ENCODE peak calls at places on chromosome 17, in eight cellular contexts. I is IMR-90, J is mucosa of descending colon, R is OCI-LY7, G is transverse colon, D is tibial artery, O is fibroblast of lung, A is tibial nerve. X is an unnamed sample.

GRCh38 chr17:14762736-14763479 is 462.0 kb downstream of the HS3ST3B1 start:
- DNase-seq in O (no peak), R (no peak), G (no peak), D (no peak), J (no peak), A (no peak), I (no peak), X (no peak)

GRCh38 chr17:1878419-1879121 is 48.8 kb downstream of the RPA1 start:
- DNase-seq in R (no peak), A (no peak), I (no peak), J (no peak), D (no peak), G (no peak), O (peak), X (peak)

GRCh38 chr17:78315355-78316114 is 44.3 kb downstream of the SOCS3 start:
- DNase-seq in O (peak), I (peak), G (peak), R (no peak), J (peak), D (peak), A (peak), X (peak)

GRCh38 chr17:51154176-51154575 is 817 bp downstream of the NME1 start:
- DNase-seq in D (no peak), R (peak), I (peak), J (no peak), G (no peak), A (no peak), O (no peak), X (peak)

GRCh38 chr17:27628376-27628775 is 2.6 kb upstream of the LGALS9 start:
- DNase-seq in G (no peak), I (no peak), O (no peak), R (no peak), D (no peak), J (no peak), A (no peak), X (no peak)

GRCh38 chr17:31494259-31495048 is 103.0 kb downstream of the RAB11FIP4 start:
- DNase-seq in G (peak), A (no peak), J (peak), R (peak), O (no peak), D (no peak), I (no peak), X (no peak)

GRCh38 chr17:50045154-50045553 is 10.8 kb upstream of the ITGA3 start:
- DNase-seq in R (no peak), A (peak), J (peak), D (no peak), O (no peak), I (no peak), G (no peak), X (no peak)

GRCh38 chr17:65193305-65194293 is 56.4 kb downstream of the RGS9 start:
- DNase-seq in O (peak), G (no peak), I (peak), A (no peak), J (no peak), D (no peak), R (no peak), X (no peak)

GRCh38 chr17:80786887-80787286 is 204.8 kb upstream of the CHMP6 start:
- DNase-seq in D (no peak), R (no peak), I (no peak), G (no peak), O (no peak), J (no peak), A (no peak), X (no peak)

DNA sequence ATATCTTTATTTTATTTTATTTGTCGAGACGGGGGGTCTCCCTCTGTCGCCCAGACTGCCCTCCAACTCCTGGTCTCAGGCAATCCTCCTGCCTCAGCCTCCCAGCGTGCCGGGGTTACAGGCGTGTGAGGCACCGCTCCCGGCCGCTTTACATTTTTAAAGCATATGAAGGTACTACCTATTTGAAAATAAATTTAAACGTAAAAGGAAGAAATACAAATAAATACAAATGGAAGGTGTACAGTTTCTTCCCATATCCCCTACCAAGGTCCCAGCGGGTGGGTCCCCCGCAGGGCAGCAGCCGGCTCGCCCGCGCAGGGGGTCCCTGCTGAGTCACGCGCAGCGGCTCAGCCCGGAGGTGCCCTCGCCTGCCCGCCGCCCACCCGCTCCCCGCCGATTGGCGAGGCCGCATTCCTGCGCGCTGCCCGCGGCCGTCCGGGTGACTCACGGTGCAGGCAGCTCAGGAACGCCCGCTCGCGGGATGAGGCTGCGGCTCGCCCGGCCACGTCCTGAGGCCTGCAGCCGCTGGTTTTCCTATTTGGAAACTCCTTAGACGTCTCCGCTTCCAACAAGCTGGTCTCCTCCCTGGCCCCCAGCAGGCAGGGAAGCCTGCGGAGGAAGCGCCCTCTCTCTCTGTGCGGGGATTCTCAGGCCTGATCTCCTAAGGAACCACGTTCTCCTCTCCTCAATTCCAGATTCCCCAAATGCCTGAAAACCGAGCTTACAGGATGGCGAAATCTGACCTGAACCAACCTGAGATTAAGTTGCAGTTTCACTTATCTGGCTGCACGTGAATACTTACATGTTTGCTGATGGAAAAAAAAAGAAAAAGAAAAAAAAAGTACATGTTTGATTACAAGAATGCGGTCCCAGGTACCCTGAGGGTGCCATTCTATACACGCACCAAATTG is 54.8 kb upstream of the MAP3K14 start:
- DNase-seq in G (peak), A (peak), J (peak), O (peak), I (peak), D (peak), R (no peak), X (peak)
- TF ChIP-seq CTCF in G (no peak), A (no peak), J (no peak), O (peak), I (no peak), D (no peak), R (no peak), X (peak)

DNA sequence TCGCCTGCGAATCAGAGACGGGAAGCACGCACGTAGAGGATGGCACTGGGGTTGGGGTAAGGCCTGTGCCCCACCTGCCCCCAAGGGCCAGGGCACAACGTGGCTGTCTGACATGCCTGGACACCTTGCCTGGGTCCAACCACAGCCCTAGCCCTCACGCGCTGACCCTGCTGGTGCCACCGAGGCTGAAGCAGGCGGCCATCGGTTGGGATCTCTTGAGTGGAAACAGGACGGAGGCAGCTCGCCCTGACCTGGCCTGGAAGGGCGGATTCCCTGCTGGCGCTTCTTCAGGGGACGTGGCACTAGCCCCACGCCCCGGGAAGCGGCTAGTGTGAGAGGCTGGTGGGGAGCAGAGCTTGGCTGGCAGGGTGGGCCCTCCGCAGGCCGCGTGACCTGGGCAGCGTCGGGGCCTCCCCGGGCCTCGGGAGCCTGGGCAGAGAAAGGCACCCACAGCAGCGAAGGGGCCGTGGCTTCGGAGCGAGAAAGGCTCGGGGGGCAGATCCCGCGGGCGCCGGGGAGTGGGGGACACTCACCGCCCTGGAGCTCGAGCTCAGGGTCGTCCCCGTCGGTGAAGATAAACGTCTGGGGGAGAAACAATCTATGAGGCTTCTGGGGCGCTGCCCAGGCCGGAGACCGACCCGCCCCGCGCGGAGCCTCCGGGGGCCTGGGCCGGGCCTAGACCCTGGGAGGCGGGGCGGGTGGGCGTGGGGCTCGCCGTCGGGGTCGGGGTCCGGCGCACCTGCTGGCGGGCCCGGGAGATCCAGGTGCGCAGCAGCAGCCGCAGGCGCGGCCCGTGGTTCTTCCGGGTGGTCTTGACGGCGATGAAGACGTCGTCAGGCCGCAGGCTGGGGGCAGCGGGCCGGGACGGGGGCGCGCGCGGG is 610 bp downstream of the RFNG start:
- DNase-seq in I (no peak), R (peak), A (no peak), D (no peak), G (no peak), O (no peak), J (peak), X (no peak)
- H3K4me3 ChIP-seq in I (peak), R (peak), A (peak), D (peak), G (peak), O (peak), J (peak), X (peak)

GRCh38 chr17:34579979-34580684 is 750 bp downstream of the TMEM132E start:
- DNase-seq in D (no peak), J (no peak), G (no peak), O (no peak), A (no peak), R (no peak), I (no peak), X (peak)

GRCh38 chr17:34581446-34582184 is 2.2 kb downstream of the TMEM132E start:
- DNase-seq in I (no peak), O (no peak), R (no peak), G (no peak), D (no peak), A (no peak), J (no peak), X (no peak)

GRCh38 chr17:34582185-34582900 is 3.0 kb downstream of the TMEM132E start:
- DNase-seq in R (no peak), A (no peak), J (no peak), D (no peak), I (no peak), G (no peak), O (no peak), X (no peak)

GRCh38 chr17:34579017-34579946 is at the start of gene TMEM132E:
- DNase-seq in D (peak), G (peak), J (no peak), R (no peak), A (no peak), O (peak), I (peak), X (no peak)

GRCh38 chr17:34580685-34581445 is 1.5 kb downstream of the TMEM132E start:
- DNase-seq in I (no peak), R (no peak), A (no peak), J (no peak), G (no peak), O (no peak), D (no peak), X (no peak)
- TF ChIP-seq CTCF in I (no peak), R (peak), A (no peak), J (no peak), G (no peak), O (no peak), D (no peak), X (no peak)

DNA sequence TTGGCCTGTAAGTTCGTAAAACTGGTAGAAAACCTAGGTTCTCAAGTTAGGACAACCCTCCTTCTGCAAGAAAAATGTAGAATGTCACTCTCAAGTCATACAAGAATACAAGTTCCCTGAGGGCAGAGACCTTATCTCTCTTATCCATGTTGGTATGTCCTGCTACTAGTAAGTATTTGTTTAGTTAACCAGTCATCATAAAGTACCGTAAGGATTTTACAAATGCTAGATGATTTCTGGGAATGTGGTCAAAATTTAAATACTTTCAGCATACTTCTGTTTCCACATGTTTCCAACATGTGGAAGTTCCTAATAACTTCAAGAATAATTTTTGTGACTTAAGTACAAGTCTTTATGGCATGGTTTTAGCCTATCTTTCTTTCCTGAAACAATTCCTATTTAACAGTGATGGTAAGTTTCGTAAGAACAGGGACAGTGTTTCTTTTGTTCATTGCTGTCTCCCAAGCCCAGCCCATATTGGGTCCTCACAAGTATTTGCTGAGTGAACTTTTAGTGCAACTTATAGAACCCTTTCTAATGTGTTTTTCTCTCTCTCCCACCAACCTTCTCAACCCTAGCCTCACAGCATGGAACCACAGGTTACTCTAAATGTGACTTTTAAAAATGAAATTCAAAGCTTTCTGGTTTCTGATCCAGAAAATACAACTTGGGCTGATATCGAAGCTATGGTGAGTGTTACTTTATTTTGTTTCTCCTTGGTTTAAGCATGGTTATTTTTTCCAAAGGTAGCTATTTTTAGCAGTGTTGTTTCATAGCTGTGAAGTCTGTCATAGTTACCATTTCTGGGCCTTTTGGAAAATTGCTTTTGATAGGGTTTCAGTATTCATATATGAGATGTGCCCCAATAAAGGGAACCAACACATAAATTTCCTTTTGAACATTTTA is 4.5 kb downstream of the NBR1 start:
- DNase-seq in A (no peak), D (no peak), R (no peak), I (peak), J (no peak), G (no peak), O (peak), X (peak)
- H3K4me3 ChIP-seq in A (no peak), D (no peak), R (no peak), I (no peak), J (no peak), G (no peak), O (no peak), X (no peak)

GRCh38 chr17:66299721-66300120 is 2.7 kb upstream of the PRKCA start:
- DNase-seq in O (no peak), R (no peak), A (no peak), I (no peak), J (no peak), G (no peak), D (no peak), X (peak)
- TF ChIP-seq CTCF in O (no peak), R (no peak), A (no peak), I (no peak), J (no peak), G (no peak), D (no peak), X (no peak)

X was measured in fibroblast of mammary gland.